ENCODE peak calls at places on chromosomes 4 and X, in six cellular contexts. E is effector CD4-positive, alpha-beta T cell; S is iPS DF 19.7; R is stimulated activated CD8-positive, alpha-beta memory T cell treated with anti-CD3 and anti-CD28 coated beads, Interleukin-12 subunit alpha, Interleukin-12 subunit beta, amount 100 ng/mL, for 4 hours; Q is stimulated activated naive CD4-positive, alpha-beta T cell; J is GM04503. K is an unnamed sample.

GRCh38 chr4:127997534-127998388 is 32.6 kb downstream of the ABHD18 start:
- DNase-seq in S (peak; percentile 2), R (no peak), E (peak; percentile 4), J (no peak), Q (no peak), K (no peak)

GRCh38 chrX:13029341-13029740 is 15.1 kb downstream of the FAM9C start:
- DNase-seq in E (no peak), R (no peak), Q (peak; percentile 10), J (no peak), S (no peak), K (no peak)

GRCh38 chr4:63528592-63528991 is 880.7 kb downstream of the TECRL start:
- DNase-seq in Q (no peak), S (no peak), R (no peak), E (no peak), J (no peak), K (no peak)

GRCh38 chr4:38531126-38531737 is 132.8 kb upstream of the KLF3 start:
- DNase-seq in J (no peak), R (no peak), E (no peak), Q (no peak), S (no peak), K (no peak)

GRCh38 chrX:66200855-66201795 is 37.1 kb downstream of the HEPH start:
- DNase-seq in J (no peak), R (no peak), E (no peak), S (no peak), Q (no peak), K (no peak)

GRCh38 chrX:46837543-46838481 is 969 bp downstream of the RP2 start:
- DNase-seq in J (no peak), R (no peak), E (no peak), S (no peak), Q (no peak), K (peak; percentile 13)

GRCh38 chr4:123526511-123526910 is 129.9 kb downstream of the SPRY1 start:
- DNase-seq in Q (no peak), J (no peak), R (no peak), E (no peak), S (no peak), K (no peak)

GRCh38 chrX:124098089-124098488 is 136.6 kb downstream of the STAG2 start:
- DNase-seq in J (peak; percentile 7), S (no peak), E (no peak), Q (no peak), R (no peak), K (no peak)

GRCh38 chr4:169383724-169384123 is 113.0 kb upstream of the SH3RF1 start:
- DNase-seq in R (no peak), E (no peak), J (peak; percentile 86), S (no peak), Q (no peak), K (no peak)

GRCh38 chr4:53186714-53187358 is 179.0 kb downstream of the SCFD2 start:
- DNase-seq in E (no peak), Q (no peak), S (no peak), J (no peak), R (no peak), K (no peak)

GRCh38 chr4:69830529-69831269 is 29.2 kb downstream of the SULT1E1 start:
- DNase-seq in R (no peak), E (no peak), Q (no peak), S (no peak), J (no peak), K (no peak)

GRCh38 chrX:15170927-15171326 is 99.0 kb downstream of the ASB9 start:
- DNase-seq in E (no peak), J (no peak), S (no peak), R (no peak), Q (no peak), K (no peak)

GRCh38 chr4:20984011-20984836 is 284.0 kb downstream of the PACRGL start:
- DNase-seq in R (no peak), J (no peak), S (no peak), E (no peak), Q (no peak), K (no peak)

GRCh38 chrX:67555578-67556203 is 11.9 kb downstream of the AR start:
- DNase-seq in E (no peak), J (no peak), Q (no peak), R (no peak), S (no peak), K (no peak)

GRCh38 chr4:6331018-6331417 is 61.4 kb downstream of the WFS1 start:
- DNase-seq in R (no peak), S (no peak), E (no peak), Q (no peak), J (no peak), K (no peak)

GRCh38 chrX:71998836-71999509 is 88.3 kb downstream of the NHSL2 start:
- DNase-seq in J (no peak), E (peak; percentile 35), S (no peak), Q (no peak), R (no peak), K (no peak)

GRCh38 chr4:80540785-80541469 is 205.4 kb downstream of the CFAP299 start:
- DNase-seq in J (no peak), E (no peak), S (no peak), Q (peak; percentile 6), R (no peak), K (no peak)

GRCh38 chr4:123398151-123398802 is 1.7 kb downstream of the SPRY1 start:
- DNase-seq in S (no peak), E (peak; percentile 38), J (no peak), Q (no peak), R (peak; percentile 51), K (peak; percentile 11)

GRCh38 chr4:111204807-111205206 is 581.9 kb upstream of the PITX2 start:
- DNase-seq in E (no peak), Q (no peak), J (no peak), S (no peak), R (no peak), K (no peak)

GRCh38 chr4:107792691-107793090 is 32.0 kb upstream of the SGMS2 start:
- DNase-seq in R (no peak), Q (no peak), J (no peak), S (no peak), E (no peak), K (no peak)

GRCh38 chr4:145333786-145334185 is 147.9 kb upstream of the SMAD1 start:
- DNase-seq in R (no peak), S (no peak), E (no peak), J (no peak), Q (no peak), K (no peak)